ENCODE peak calls at places on chromosome 16, in four cellular contexts. T is astrocyte of the spinal cord, G is adrenal gland, Z is Calu3. Y is an unnamed sample.

GRCh38 chr16:85328665-85329058 is 216.4 kb upstream of the CIBAR2 start:
- DNase-seq in Z (no peak), G (no peak), T (no peak), Y (no peak)

GRCh38 chr16:12674096-12674495 is 129.6 kb downstream of the CPPED1 start:
- DNase-seq in Z (no peak), T (peak; percentile 9), G (no peak), Y (peak; percentile 82)

GRCh38 chr16:70570967-70571570 is 47.5 kb downstream of the SF3B3 start:
- DNase-seq in G (no peak), T (no peak), Z (no peak), Y (no peak)

GRCh38 chr16:77183137-77183536 is 7.9 kb upstream of the MON1B start:
- DNase-seq in T (no peak), Z (no peak), G (no peak), Y (no peak)

GRCh38 chr16:85395207-85395912 is 217.8 kb upstream of the GSE1 start:
- DNase-seq in Z (peak; percentile 82), G (peak; percentile 93), T (peak; percentile 97), Y (peak; percentile 99)

GRCh38 chr16:66832661-66833305 is 2.0 kb upstream of the NAE1 start:
- DNase-seq in G (no peak), T (peak; percentile 5), Z (no peak), Y (peak; percentile 41)

GRCh38 chr16:57539072-57539796 is 2.9 kb upstream of the CCDC102A start:
- DNase-seq in T (no peak), G (no peak), Z (no peak), Y (no peak)

GRCh38 chr16:23433261-23433920 is 19.6 kb downstream of the COG7 start:
- DNase-seq in G (no peak), Z (no peak), T (no peak), Y (no peak)

GRCh38 chr16:27703121-27703520 is 153.2 kb downstream of the KATNIP start:
- DNase-seq in G (no peak), Z (no peak), T (no peak), Y (no peak)

GRCh38 chr16:19696312-19696711 is 21.7 kb downstream of the KNOP1 start:
- DNase-seq in G (peak; percentile 83), Z (peak; percentile 76), T (peak; percentile 90), Y (peak; percentile 87)

GRCh38 chr16:3180445-3180878 is 7.5 kb upstream of the OR1F1 start:
- DNase-seq in Z (no peak), G (no peak), T (no peak), Y (peak; percentile 62)

GRCh38 chr16:31400191-31400590 is 7.1 kb downstream of the ITGAD start:
- DNase-seq in T (no peak), Z (no peak), G (no peak), Y (no peak)

GRCh38 chr16:89490386-89491237 is at the start of gene ANKRD11:
- DNase-seq in G (peak; percentile 100), T (peak; percentile 100), Z (peak; percentile 99), Y (peak; percentile 100)

GRCh38 chr16:89491974-89492687 is 1.8 kb upstream of the ANKRD11 start:
- DNase-seq in T (no peak), Z (no peak), G (no peak), Y (no peak)

GRCh38 chr16:89489731-89490385 is 503 bp downstream of the ANKRD11 start:
- DNase-seq in Z (no peak), G (no peak), T (no peak), Y (no peak)

GRCh38 chr16:89489040-89489721 is 1.2 kb downstream of the ANKRD11 start:
- DNase-seq in Z (peak; percentile 86), T (peak; percentile 92), G (peak; percentile 95), Y (peak; percentile 93)

GRCh38 chr16:89491238-89491869 is 993 bp upstream of the ANKRD11 start:
- DNase-seq in T (no peak), G (no peak), Z (no peak), Y (no peak)
- TF ChIP-seq CTCF in T (no peak), G (peak; percentile 16), Z (peak; percentile 12), Y (peak; percentile 67)

GRCh38 chr16:22055881-22056280 is 36.5 kb upstream of the VWA3A start:
- DNase-seq in G (no peak), Z (no peak), T (no peak), Y (no peak)
- TF ChIP-seq CTCF in G (no peak), Z (no peak), T (no peak), Y (no peak)

GRCh38 chr16:84308120-84308519 is 13.4 kb downstream of the WFDC1 start:
- DNase-seq in G (peak; percentile 38), Z (peak; percentile 78), T (no peak), Y (peak; percentile 25)
- TF ChIP-seq CTCF in G (peak; percentile 52), Z (peak; percentile 61), T (peak; percentile 45), Y (peak; percentile 79)

GRCh38 chr16:83355570-83356218 is 452.1 kb upstream of the HSBP1 start:
- DNase-seq in T (no peak), G (no peak), Z (no peak), Y (no peak)

GRCh38 chr16:83354015-83354414 is 453.8 kb upstream of the HSBP1 start:
- DNase-seq in T (no peak), Z (no peak), G (peak; percentile 16), Y (no peak)

GRCh38 chr16:83353241-83353640 is 454.5 kb upstream of the HSBP1 start:
- DNase-seq in T (no peak), Z (no peak), G (no peak), Y (no peak)

GRCh38 chr16:83356986-83357385 is 450.8 kb upstream of the HSBP1 start:
- DNase-seq in T (no peak), Z (no peak), G (no peak), Y (no peak)

GRCh38 chr16:83356266-83356665 is 451.5 kb upstream of the HSBP1 start:
- DNase-seq in G (peak; percentile 41), Z (peak; percentile 28), T (peak; percentile 61), Y (peak; percentile 30)
- TF ChIP-seq CTCF in G (peak; percentile 53), Z (no peak), T (peak; percentile 83), Y (peak; percentile 69)

GRCh38 chr16:48317614-48318013 is 67.6 kb downstream of the SIAH1 start:
- DNase-seq in T (peak; percentile 83), Z (peak; percentile 17), G (no peak), Y (peak; percentile 49)
- TF ChIP-seq CTCF in T (no peak), Z (no peak), G (no peak), Y (peak; percentile 46)

GRCh38 chr16:30090607-30091332 is 954 bp downstream of the TBX6 start:
- DNase-seq in T (no peak), Z (no peak), G (no peak), Y (no peak)

GRCh38 chr16:30095166-30096078 is 591 bp downstream of the YPEL3 start:
- DNase-seq in T (no peak), G (peak; percentile 45), Z (no peak), Y (no peak)

GRCh38 chr16:30091474-30092372 is at the start of gene TBX6:
- DNase-seq in Z (peak; percentile 98), G (peak; percentile 95), T (peak; percentile 86), Y (peak; percentile 90)

GRCh38 chr16:30094541-30095165 is 1.4 kb downstream of the YPEL3 start:
- DNase-seq in G (no peak), T (no peak), Z (no peak), Y (no peak)

DNA sequence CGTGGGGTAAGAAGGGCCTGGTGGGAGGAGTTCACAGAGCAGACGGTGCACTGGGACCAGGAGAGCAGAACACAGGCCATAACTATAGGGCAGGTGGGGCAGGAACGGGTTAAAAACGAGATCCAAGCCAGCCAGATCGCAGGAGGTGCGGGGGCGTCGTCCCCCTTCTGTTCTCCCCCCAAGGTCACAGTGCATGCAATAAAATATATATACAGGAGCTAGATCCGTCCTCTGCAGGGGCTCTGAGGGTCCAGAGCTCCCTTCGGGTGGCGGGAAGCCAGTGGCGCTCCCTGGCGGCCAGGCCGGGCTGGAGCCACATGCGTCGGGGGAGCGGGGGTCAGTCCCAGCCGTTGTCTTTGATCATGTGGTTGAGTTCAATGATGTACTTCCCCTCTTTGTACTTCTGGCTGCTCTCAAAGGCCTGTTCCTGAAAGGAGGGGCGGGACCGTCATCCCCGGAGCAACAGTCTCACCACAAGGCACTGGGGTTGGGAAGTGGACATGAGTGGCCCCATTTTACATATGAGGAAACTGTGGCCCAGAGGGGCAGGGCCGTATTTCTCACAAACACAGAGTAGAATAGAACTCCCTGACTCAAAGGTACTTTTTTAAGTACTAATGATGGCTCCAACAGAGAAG is 768 bp upstream of the TBX6 start:
- DNase-seq in G (peak; percentile 82), Z (peak; percentile 73), T (peak; percentile 58), Y (no peak)
- TF ChIP-seq CTCF in G (peak; percentile 69), Z (peak; percentile 16), T (peak; percentile 74), Y (peak; percentile 32)

GRCh38 chr16:2047330-2048115 is at the start of the genes NTHL1 and TSC2:
- DNase-seq in T (peak; percentile 96), Z (peak; percentile 99), G (peak; percentile 98), Y (peak; percentile 95)
- TF ChIP-seq CTCF in T (peak; percentile 32), Z (peak; percentile 67), G (peak; percentile 43), Y (peak; percentile 81)